ENCODE peak calls at places on chromosomes 11 and 22, in eight cellular contexts. H is tibial artery, C is astrocyte of the cerebellum, A is IMR-90, Q is epithelial cell of proximal tubule, P is GM23338, B is fibroblast of pulmonary artery, U is esophagus muscularis mucosa. D is an unnamed sample.

GRCh38 chr11:92322225-92322624 is 97.6 kb downstream of the FAT3 start:
- DNase-seq in P (no peak), H (no peak), B (peak), U (no peak), Q (no peak), C (no peak), A (peak), D (no peak)

GRCh38 chr22:38243007-38243775 is 29.6 kb downstream of the TMEM184B start:
- DNase-seq in A (peak), U (no peak), C (no peak), Q (no peak), H (no peak), B (peak), P (no peak), D (peak)

GRCh38 chr22:36291831-36292740 is 39.2 kb downstream of the APOL1 start:
- DNase-seq in H (no peak), P (no peak), B (no peak), U (no peak), Q (no peak), C (no peak), A (no peak), D (peak)

GRCh38 chr22:19663286-19663815 is 51.0 kb upstream of the SEPTIN5 start:
- DNase-seq in P (no peak), Q (no peak), C (peak), H (peak), U (no peak), A (peak), B (peak), D (peak)

GRCh38 chr11:95563173-95563572 is 226.4 kb downstream of the FAM76B start:
- DNase-seq in U (no peak), P (no peak), A (peak), C (no peak), H (no peak), B (no peak), Q (no peak), D (no peak)

GRCh38 chr11:74320538-74320937 is 9.1 kb upstream of the P4HA3 start:
- DNase-seq in P (no peak), H (no peak), U (no peak), B (no peak), A (peak), C (no peak), Q (no peak), D (no peak)

GRCh38 chr11:57641426-57641825 is 8.3 kb downstream of the YPEL4 start:
- DNase-seq in P (peak), U (no peak), B (peak), Q (no peak), A (peak), H (no peak), C (no peak), D (no peak)

GRCh38 chr11:16215352-16215751 is 141.0 kb downstream of the SOX6 start:
- DNase-seq in C (no peak), A (no peak), Q (no peak), B (no peak), P (no peak), U (no peak), H (no peak), D (no peak)

GRCh38 chr11:75536786-75537629 is 11.3 kb upstream of the GDPD5 start:
- DNase-seq in A (peak), B (no peak), C (no peak), P (no peak), H (no peak), U (no peak), Q (no peak), D (no peak)

GRCh38 chr11:14443642-14444041 is 56.0 kb downstream of the COPB1 start:
- DNase-seq in C (no peak), A (peak), Q (no peak), P (no peak), U (no peak), H (no peak), B (peak), D (no peak)

GRCh38 chr11:128733440-128734115 is 39.7 kb downstream of the FLI1 start:
- DNase-seq in P (peak), Q (no peak), B (no peak), U (no peak), H (no peak), C (no peak), A (peak), D (no peak)

GRCh38 chr11:19913893-19914249 is 201.2 kb downstream of the NAV2 start:
- DNase-seq in B (no peak), U (no peak), A (no peak), C (no peak), H (no peak), P (no peak), Q (no peak), D (no peak)

GRCh38 chr11:62030071-62030684 is 62.7 kb upstream of the FTH1 start:
- DNase-seq in U (no peak), A (no peak), C (no peak), H (no peak), B (peak), Q (no peak), P (peak), D (no peak)

GRCh38 chr11:62024975-62025374 is 57.5 kb upstream of the FTH1 start:
- DNase-seq in H (no peak), P (no peak), C (no peak), Q (no peak), U (no peak), B (peak), A (no peak), D (no peak)

GRCh38 chr11:62026739-62027138 is 59.3 kb upstream of the FTH1 start:
- DNase-seq in Q (no peak), P (no peak), B (no peak), U (no peak), A (no peak), C (no peak), H (no peak), D (no peak)

GRCh38 chr11:62020661-62021060 is 53.2 kb upstream of the FTH1 start:
- DNase-seq in B (no peak), A (no peak), H (no peak), U (no peak), C (no peak), Q (no peak), P (no peak), D (no peak)

GRCh38 chr11:62025429-62026105 is 58.1 kb upstream of the FTH1 start:
- DNase-seq in B (peak), U (peak), A (peak), P (no peak), Q (peak), C (peak), H (peak), D (peak)
- H3K4me3 ChIP-seq in B (peak), U (peak), A (no peak), P (no peak), Q (peak), C (no peak), H (no peak), D (no peak)

GRCh38 chr11:1953489-1954284 is 6.6 kb downstream of the MRPL23 start:
- DNase-seq in P (no peak), Q (no peak), C (no peak), A (no peak), B (no peak), H (no peak), U (no peak), D (peak)
- TF ChIP-seq CTCF in P (no peak), Q (no peak), C (no peak), A (no peak), B (no peak), H (no peak), U (peak), D (peak)

DNA sequence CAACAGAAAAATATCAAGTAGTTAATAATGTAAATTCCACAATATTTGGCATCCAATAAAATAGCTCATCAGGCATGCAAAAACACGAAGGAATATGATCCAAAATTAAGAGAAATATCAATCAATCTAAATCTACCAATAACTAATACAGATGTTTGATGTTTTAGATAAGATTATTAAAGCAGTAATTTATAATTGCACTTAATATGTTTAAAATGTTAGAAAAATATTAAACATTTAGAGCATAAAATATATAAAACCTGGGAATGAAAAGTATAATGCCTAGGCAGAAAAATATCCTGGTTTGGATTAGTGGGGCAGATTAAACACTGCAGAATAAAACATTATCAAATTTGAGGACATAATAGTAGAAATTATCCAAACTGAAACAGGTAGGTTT is 879.9 kb downstream of the FAM181B start:
- DNase-seq in A (no peak), P (no peak), B (no peak), H (no peak), Q (no peak), U (no peak), C (no peak), D (no peak)
- H3K4me3 ChIP-seq in A (no peak), P (no peak), B (no peak), H (no peak), Q (no peak), U (no peak), C (no peak), D (no peak)

GRCh38 chr11:119030029-119030328 is 698 bp downstream of the SLC37A4 start:
- DNase-seq in B (no peak), A (no peak), P (no peak), U (no peak), Q (no peak), H (no peak), C (no peak), D (no peak)

GRCh38 chr11:119029340-119030028 is 1.2 kb downstream of the SLC37A4 start:
- DNase-seq in P (no peak), A (no peak), B (no peak), C (no peak), H (peak), Q (peak), U (no peak), D (no peak)

GRCh38 chr11:119031912-119032280 is 1.2 kb upstream of the SLC37A4 start:
- DNase-seq in Q (no peak), A (no peak), P (no peak), C (no peak), H (no peak), B (no peak), U (no peak), D (no peak)

GRCh38 chr11:119029069-119029339 is 1.7 kb downstream of the SLC37A4 start:
- DNase-seq in U (no peak), C (no peak), H (no peak), B (no peak), Q (no peak), A (no peak), P (no peak), D (no peak)

GRCh38 chr11:119030329-119031047 is at the start of gene SLC37A4:
- DNase-seq in U (peak), C (peak), Q (peak), P (peak), B (peak), A (peak), H (peak), D (peak)
- TF ChIP-seq CTCF in U (no peak), C (no peak), Q (peak), P (peak), B (no peak), A (peak), H (peak), D (peak)

GRCh38 chr11:10540546-10540914 is 457 bp downstream of the RNF141 start:
- DNase-seq in B (peak), P (peak), Q (no peak), H (no peak), A (peak), U (no peak), C (no peak), D (no peak)
- H3K4me3 ChIP-seq in B (peak), P (peak), Q (peak), H (peak), A (peak), U (peak), C (peak), D (peak)

DNA sequence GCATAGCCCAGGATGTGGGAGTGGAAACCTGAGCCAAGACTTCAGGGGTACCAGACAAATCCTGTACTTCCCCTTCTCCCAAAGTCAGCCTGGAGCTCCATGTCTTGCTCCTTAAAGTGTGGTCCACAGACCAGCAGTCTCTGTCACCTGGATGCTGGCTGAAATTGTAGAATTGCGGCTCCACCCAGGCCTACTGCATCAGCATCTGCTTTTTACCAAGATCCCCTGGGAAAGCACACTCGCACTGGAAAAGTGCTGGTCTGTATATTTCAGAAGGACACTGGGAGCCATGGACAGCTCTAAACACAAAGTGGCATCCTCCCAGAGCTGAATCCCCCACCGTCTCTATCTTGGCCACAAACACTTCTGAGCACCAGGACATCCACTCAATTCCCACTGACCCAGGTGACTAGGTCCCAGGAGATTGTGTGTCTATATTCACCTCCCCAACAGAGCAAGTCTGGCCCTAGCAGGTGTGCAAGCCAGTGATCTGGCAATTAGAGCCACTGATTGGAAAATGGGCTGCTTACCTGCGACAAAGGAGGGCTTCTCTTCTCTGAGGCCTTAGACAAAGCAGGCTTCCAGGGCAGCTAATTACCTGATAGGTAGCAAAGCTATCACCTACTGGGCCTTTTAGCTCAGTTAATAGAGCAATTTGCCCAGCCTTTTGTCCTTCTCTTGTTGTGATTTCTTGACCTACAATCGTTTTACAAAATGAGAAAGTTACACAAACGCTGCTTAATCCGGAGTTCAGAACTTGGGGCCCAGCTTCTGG is 443.3 kb downstream of the MN1 start:
- DNase-seq in B (no peak), Q (no peak), H (no peak), C (no peak), U (peak), A (no peak), P (no peak), D (no peak)
- TF ChIP-seq CTCF in B (no peak), Q (no peak), H (no peak), C (no peak), U (no peak), A (no peak), P (no peak), D (no peak)

GRCh38 chr11:72080326-72081183 is at the start of the genes LRRC51 and NUMA1:
- DNase-seq in H (peak), P (peak), B (peak), U (peak), C (peak), A (peak), Q (peak), D (peak)

GRCh38 chr11:72083414-72083813 is 2.8 kb downstream of the LRRC51 start:
- DNase-seq in H (no peak), Q (no peak), B (no peak), A (no peak), P (no peak), C (no peak), U (no peak), D (no peak)

GRCh38 chr11:72079776-72080325 is 491 bp downstream of the NUMA1 start:
- DNase-seq in B (no peak), C (no peak), U (no peak), Q (no peak), P (peak), A (no peak), H (no peak), D (no peak)

GRCh38 chr11:72081184-72081644 is 564 bp downstream of the LRRC51 start:
- DNase-seq in B (no peak), Q (no peak), U (no peak), A (no peak), C (no peak), H (no peak), P (no peak), D (no peak)

DNA sequence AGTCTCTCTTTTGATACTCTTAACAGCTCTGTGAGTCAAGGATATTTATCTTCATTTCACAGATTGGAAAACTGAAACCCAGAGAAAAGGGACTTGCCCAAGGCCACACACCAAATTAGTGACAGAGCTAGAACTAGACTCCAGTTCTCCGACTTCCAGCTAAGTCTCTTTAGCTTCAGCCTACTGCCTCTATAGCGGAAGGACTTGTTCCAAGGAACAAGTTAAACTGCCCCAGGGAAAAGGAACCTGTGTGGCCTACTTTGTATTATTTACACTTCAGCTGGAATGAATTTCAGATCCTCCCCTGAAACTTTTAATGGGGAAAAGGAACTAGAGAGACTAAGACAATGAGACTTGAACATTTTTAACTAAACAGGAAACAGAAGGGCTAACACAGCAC is 1.2 kb downstream of the LRRC51 start:
- DNase-seq in Q (no peak), P (no peak), H (no peak), B (no peak), U (no peak), C (no peak), A (no peak), D (no peak)
- H3K4me3 ChIP-seq in Q (no peak), P (peak), H (no peak), B (no peak), U (no peak), C (no peak), A (no peak), D (peak)

DNA sequence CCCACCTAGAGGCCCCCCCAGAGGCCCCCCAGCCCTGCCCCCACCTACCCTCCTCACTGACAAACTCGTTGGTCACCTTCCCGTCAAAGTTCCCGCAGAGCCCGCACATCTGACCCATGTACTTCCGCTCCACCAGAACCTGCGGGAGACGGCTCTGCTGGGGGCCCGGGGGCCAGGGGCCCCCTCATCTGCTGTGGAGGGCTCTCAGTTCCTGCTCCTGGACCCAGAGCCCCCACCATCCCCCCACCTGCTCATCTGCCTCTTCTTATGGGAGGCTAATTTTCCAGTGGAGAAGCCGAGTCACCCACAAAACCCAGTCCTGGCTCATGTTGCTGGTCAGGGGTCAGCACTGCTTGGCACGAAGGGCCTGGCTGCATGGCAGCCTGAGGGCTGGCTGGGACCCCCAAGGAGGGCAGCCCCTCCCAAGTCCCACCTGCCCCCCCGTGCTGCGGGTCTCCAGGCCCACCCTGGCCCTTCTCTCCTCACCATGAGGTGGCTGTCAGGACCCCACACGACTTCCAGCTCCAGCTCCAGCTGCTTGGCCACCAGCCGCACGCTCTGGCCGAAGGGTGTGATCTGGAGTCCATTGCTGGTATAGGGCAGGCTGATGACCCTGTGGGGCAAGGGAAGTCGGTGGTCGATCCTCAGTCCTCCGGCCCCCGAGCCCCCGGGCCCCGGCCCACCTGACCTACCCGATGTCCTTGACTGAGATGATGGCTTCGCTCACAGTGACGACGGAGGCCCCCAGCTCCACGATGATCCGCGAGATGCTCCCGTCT is 5.2 kb downstream of the MUC6 start:
- DNase-seq in C (no peak), P (no peak), Q (no peak), U (no peak), A (no peak), B (no peak), H (no peak), D (no peak)
- TF ChIP-seq CTCF in C (no peak), P (no peak), Q (no peak), U (no peak), A (no peak), B (no peak), H (no peak), D (no peak)

GRCh38 chr11:68259122-68259959 is 12.4 kb downstream of the C11orf24 start:
- DNase-seq in Q (no peak), H (no peak), P (no peak), U (no peak), C (no peak), B (no peak), A (no peak), D (no peak)

GRCh38 chr11:68255526-68255925 is 16.2 kb downstream of the C11orf24 start:
- DNase-seq in Q (no peak), C (no peak), H (no peak), B (no peak), U (no peak), P (no peak), A (no peak), D (peak)

GRCh38 chr11:68256331-68256741 is 15.4 kb downstream of the C11orf24 start:
- DNase-seq in U (no peak), H (no peak), A (peak), Q (no peak), C (no peak), B (peak), P (no peak), D (no peak)

GRCh38 chr11:68258363-68258765 is 13.4 kb downstream of the C11orf24 start:
- DNase-seq in H (no peak), B (no peak), U (peak), P (no peak), A (no peak), C (no peak), Q (no peak), D (no peak)

GRCh38 chr11:68257477-68258362 is 14.1 kb downstream of the C11orf24 start:
- DNase-seq in C (peak), P (peak), B (peak), A (peak), U (peak), H (peak), Q (peak), D (peak)
- H3K4me3 ChIP-seq in C (no peak), P (no peak), B (no peak), A (no peak), U (peak), H (peak), Q (no peak), D (peak)

DNA sequence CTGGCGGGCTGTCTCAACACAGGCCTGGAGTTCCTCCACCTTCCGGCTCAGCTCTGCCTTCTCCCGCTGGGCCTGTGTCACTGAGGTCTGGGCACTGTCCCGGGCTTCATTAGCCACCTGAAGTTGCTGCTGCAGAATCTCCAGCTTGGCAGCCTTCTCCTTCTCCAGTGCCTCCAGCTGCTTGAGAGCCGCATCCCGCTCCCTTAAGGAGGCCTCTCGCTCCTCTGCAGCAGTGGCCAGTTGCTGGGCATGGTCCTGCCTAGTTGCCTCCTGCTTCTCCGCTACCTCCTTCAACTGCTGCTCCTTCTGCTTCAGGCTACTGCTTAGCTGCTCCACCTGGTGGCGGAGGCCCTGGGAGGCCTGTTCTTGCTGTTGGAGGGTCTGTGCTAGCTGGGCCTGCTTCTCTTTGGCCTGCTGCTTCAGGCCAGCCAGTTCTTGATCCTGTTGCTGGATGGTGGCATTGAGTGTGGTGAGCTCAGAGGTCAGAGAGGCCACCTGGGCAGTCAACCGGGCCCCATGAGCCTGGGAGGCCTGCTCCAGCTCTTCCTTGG is 16.9 kb downstream of the IL18BP start:
- DNase-seq in B (peak), H (no peak), P (peak), A (peak), Q (peak), C (no peak), U (no peak), D (no peak)
- TF ChIP-seq CTCF in B (peak), H (no peak), P (peak), A (peak), Q (peak), C (peak), U (peak), D (peak)

D was measured in psoas muscle.